ENCODE peak calls at places on chromosomes 13 and 19, in seven cellular contexts. F, O, Y, I, K, E and Q are unnamed samples.

GRCh38 chr13:106114981-106115554 is 420.4 kb downstream of the EFNB2 start:
- DNase-seq in F (no peak), O (no peak), Y (no peak), I (no peak), K (no peak), E (no peak), Q (no peak)

GRCh38 chr13:19172647-19173030 is 9.0 kb downstream of the TUBA3C start:
- DNase-seq in F (no peak), O (no peak), Y (no peak), I (no peak), K (no peak), E (no peak), Q (no peak)

GRCh38 chr13:31008400-31009115 is 76.1 kb downstream of the TEX26 start:
- DNase-seq in F (no peak), O (no peak), Y (no peak), I (no peak), K (no peak), E (no peak), Q (no peak)

GRCh38 chr13:101698400-101698799 is 245.9 kb downstream of the ITGBL1 start:
- DNase-seq in F (no peak), O (no peak), Y (no peak), I (no peak), K (no peak), E (no peak), Q (no peak)

GRCh38 chr19:782195-783043 is 14.8 kb upstream of the PTBP1 start:
- DNase-seq in F (peak), O (no peak), Y (no peak), I (no peak), K (peak), E (no peak), Q (no peak)

GRCh38 chr19:19451429-19452240 is 46.2 kb downstream of the GATAD2A start:
- DNase-seq in F (no peak), O (no peak), Y (no peak), I (no peak), K (no peak), E (no peak), Q (no peak)

GRCh38 chr19:2883686-2884439 is 16.7 kb downstream of the ZNF556 start:
- DNase-seq in F (no peak), O (no peak), Y (no peak), I (no peak), K (no peak), E (no peak), Q (no peak)

GRCh38 chr19:12015753-12016116 is 19.7 kb downstream of the ZNF433 start:
- DNase-seq in F (no peak), O (no peak), Y (no peak), I (no peak), K (no peak), E (no peak), Q (no peak)

GRCh38 chr13:93397619-93398018 is 171.0 kb downstream of the GPC6 start:
- DNase-seq in F (no peak), O (no peak), Y (no peak), I (no peak), K (no peak), E (no peak), Q (no peak)

GRCh38 chr13:57631607-57632275 is at the start of gene PCDH17:
- DNase-seq in F (peak), O (peak), Y (no peak), I (peak), K (peak), E (no peak), Q (no peak)

GRCh38 chr13:46339035-46339666 is 47.9 kb downstream of the RUBCNL start:
- DNase-seq in F (no peak), O (no peak), Y (no peak), I (no peak), K (no peak), E (no peak), Q (no peak)

GRCh38 chr13:107807306-107808073 is 407.8 kb downstream of the LIG4 start:
- DNase-seq in F (no peak), O (peak), Y (no peak), I (no peak), K (no peak), E (no peak), Q (no peak)

GRCh38 chr19:15210323-15210774 is 9.6 kb upstream of the NOTCH3 start:
- DNase-seq in F (no peak), O (no peak), Y (no peak), I (peak), K (peak), E (no peak), Q (no peak)

GRCh38 chr13:114101325-114101821 is 31.1 kb downstream of the RASA3 start:
- DNase-seq in F (no peak), O (no peak), Y (no peak), I (peak), K (no peak), E (no peak), Q (no peak)

GRCh38 chr13:71320452-71320851 is 546.6 kb downstream of the DACH1 start:
- DNase-seq in F (peak), O (no peak), Y (no peak), I (no peak), K (peak), E (no peak), Q (no peak)

GRCh38 chr13:106400282-106400681 is 135.2 kb downstream of the EFNB2 start:
- DNase-seq in F (no peak), O (no peak), Y (no peak), I (no peak), K (no peak), E (no peak), Q (no peak)

GRCh38 chr13:47831265-47831664 is 169.8 kb downstream of the SUCLA2 start:
- DNase-seq in F (no peak), O (no peak), Y (no peak), I (no peak), K (no peak), E (no peak), Q (no peak)

GRCh38 chr13:28415994-28416411 is 78.9 kb downstream of the FLT1 start:
- DNase-seq in F (no peak), O (no peak), Y (no peak), I (no peak), K (no peak), E (no peak), Q (no peak)

GRCh38 chr13:112973577-112973951 is 4.5 kb downstream of the MCF2L start:
- DNase-seq in F (no peak), O (no peak), Y (no peak), I (no peak), K (no peak), E (no peak), Q (no peak)